ENCODE peak calls at places on chromosomes 13 and 19, in nine cellular contexts. One of them, this sample, is unnamed.

GRCh38 chr13:32905063-32905863 is 111.0 kb upstream of the KL start:
- DNase-seq in heart left ventricle: no peak
- DNase-seq in A549: no peak
- DNase-seq in breast epithelium: no peak
- DNase-seq in endothelial cell of umbilical vein: no peak
- DNase-seq in tibial nerve: no peak
- DNase-seq in Peyer's patch: no peak
- DNase-seq in spleen: no peak
- DNase-seq in uterus: no peak
- DNase-seq in this sample: no peak

GRCh38 chr13:36806102-36806501 is 12.9 kb upstream of the RFXAP start:
- DNase-seq in heart left ventricle: no peak
- DNase-seq in A549: no peak
- DNase-seq in breast epithelium: no peak
- DNase-seq in endothelial cell of umbilical vein: no peak
- DNase-seq in tibial nerve: no peak
- DNase-seq in Peyer's patch: no peak
- DNase-seq in spleen: no peak
- DNase-seq in uterus: no peak
- DNase-seq in this sample: no peak

GRCh38 chr19:799076-799881 is 2.0 kb downstream of the PTBP1 start:
- DNase-seq in heart left ventricle: no peak
- DNase-seq in A549: no peak
- DNase-seq in breast epithelium: no peak
- DNase-seq in endothelial cell of umbilical vein: peak; percentile 33
- DNase-seq in tibial nerve: no peak
- DNase-seq in Peyer's patch: no peak
- DNase-seq in spleen: no peak
- DNase-seq in uterus: no peak
- DNase-seq in this sample: peak; percentile 51

GRCh38 chr13:21898990-21899389 is 228.1 kb downstream of the FGF9 start:
- DNase-seq in heart left ventricle: no peak
- DNase-seq in A549: no peak
- DNase-seq in breast epithelium: no peak
- DNase-seq in endothelial cell of umbilical vein: no peak
- DNase-seq in tibial nerve: no peak
- DNase-seq in Peyer's patch: no peak
- DNase-seq in spleen: no peak
- DNase-seq in uterus: no peak
- DNase-seq in this sample: peak; percentile 24

GRCh38 chr13:98581971-98582702 is 5.2 kb upstream of the STK24 start:
- DNase-seq in heart left ventricle: no peak
- DNase-seq in A549: no peak
- DNase-seq in breast epithelium: no peak
- DNase-seq in endothelial cell of umbilical vein: peak; percentile 39
- DNase-seq in tibial nerve: no peak
- DNase-seq in Peyer's patch: no peak
- DNase-seq in spleen: no peak
- DNase-seq in uterus: no peak
- DNase-seq in this sample: no peak

GRCh38 chr13:114119196-114119595 is 13.2 kb downstream of the RASA3 start:
- DNase-seq in heart left ventricle: peak; percentile 59
- DNase-seq in A549: peak; percentile 37
- DNase-seq in breast epithelium: no peak
- DNase-seq in endothelial cell of umbilical vein: peak; percentile 97
- DNase-seq in tibial nerve: no peak
- DNase-seq in Peyer's patch: no peak
- DNase-seq in spleen: no peak
- DNase-seq in uterus: peak; percentile 45
- DNase-seq in this sample: no peak

GRCh38 chr13:30108913-30109237 is 198.5 kb downstream of the KATNAL1 start:
- DNase-seq in heart left ventricle: no peak
- DNase-seq in A549: no peak
- DNase-seq in breast epithelium: peak; percentile 66
- DNase-seq in endothelial cell of umbilical vein: no peak
- DNase-seq in tibial nerve: no peak
- DNase-seq in Peyer's patch: no peak
- DNase-seq in spleen: no peak
- DNase-seq in uterus: no peak
- DNase-seq in this sample: no peak

GRCh38 chr13:37667631-37668161 is 69.1 kb upstream of the POSTN start:
- DNase-seq in heart left ventricle: no peak
- DNase-seq in A549: no peak
- DNase-seq in breast epithelium: no peak
- DNase-seq in endothelial cell of umbilical vein: no peak
- DNase-seq in tibial nerve: no peak
- DNase-seq in Peyer's patch: no peak
- DNase-seq in spleen: no peak
- DNase-seq in uterus: no peak
- DNase-seq in this sample: no peak

GRCh38 chr13:22893777-22894176 is 287.0 kb upstream of the SGCG start:
- DNase-seq in heart left ventricle: no peak
- DNase-seq in A549: no peak
- DNase-seq in breast epithelium: no peak
- DNase-seq in endothelial cell of umbilical vein: no peak
- DNase-seq in tibial nerve: no peak
- DNase-seq in Peyer's patch: no peak
- DNase-seq in spleen: no peak
- DNase-seq in uterus: no peak
- DNase-seq in this sample: no peak

GRCh38 chr19:38657633-38658222 is 10.3 kb downstream of the ACTN4 start:
- DNase-seq in heart left ventricle: no peak
- DNase-seq in A549: peak; percentile 96
- DNase-seq in breast epithelium: no peak
- DNase-seq in endothelial cell of umbilical vein: peak; percentile 36
- DNase-seq in tibial nerve: no peak
- DNase-seq in Peyer's patch: no peak
- DNase-seq in spleen: no peak
- DNase-seq in uterus: no peak
- DNase-seq in this sample: peak; percentile 51

GRCh38 chr19:42879613-42880012 is at the start of gene PSG1:
- DNase-seq in heart left ventricle: no peak
- DNase-seq in A549: no peak
- DNase-seq in breast epithelium: no peak
- DNase-seq in endothelial cell of umbilical vein: no peak
- DNase-seq in tibial nerve: no peak
- DNase-seq in Peyer's patch: no peak
- DNase-seq in spleen: no peak
- DNase-seq in uterus: no peak
- DNase-seq in this sample: no peak

GRCh38 chr13:20190481-20191310 is 2.0 kb downstream of the GJB2 start:
- DNase-seq in heart left ventricle: no peak
- DNase-seq in A549: no peak
- DNase-seq in breast epithelium: no peak
- DNase-seq in endothelial cell of umbilical vein: no peak
- DNase-seq in tibial nerve: no peak
- DNase-seq in Peyer's patch: no peak
- DNase-seq in spleen: no peak
- DNase-seq in uterus: no peak
- DNase-seq in this sample: no peak

DNA sequence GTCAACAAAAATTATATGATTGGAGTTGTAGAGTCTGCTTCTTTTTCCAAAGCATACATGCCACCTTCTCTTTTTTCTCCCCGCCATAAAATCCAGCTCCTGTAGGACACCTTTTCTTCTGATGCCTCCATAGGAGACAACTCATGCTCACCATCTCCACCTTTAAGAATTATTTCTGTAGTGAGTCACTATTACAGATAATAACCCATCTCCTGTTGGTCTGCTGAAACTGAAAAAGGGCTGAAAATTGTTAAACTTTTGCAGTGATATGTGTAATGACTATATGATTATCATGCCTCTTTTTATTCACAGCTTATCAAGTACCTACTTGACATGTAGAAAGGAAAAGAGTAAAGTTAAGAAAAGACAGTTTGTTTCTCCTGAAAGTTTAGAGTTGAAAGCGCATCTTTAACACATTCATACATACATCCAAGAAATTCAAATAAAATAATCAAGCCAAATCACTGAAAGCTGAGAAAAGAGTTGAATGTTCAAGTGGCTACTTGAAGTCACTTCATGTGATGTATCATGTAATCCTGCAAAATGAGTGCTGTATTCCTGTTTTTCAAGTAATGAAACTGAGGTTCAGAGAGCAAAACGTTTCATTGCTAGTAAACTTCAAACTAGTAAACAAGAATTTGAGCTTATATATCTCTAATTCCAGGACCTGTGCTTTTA is 35.5 kb upstream of the LPAR6 start:
- DNase-seq in heart left ventricle: no peak
- DNase-seq in A549: no peak
- DNase-seq in breast epithelium: no peak
- DNase-seq in endothelial cell of umbilical vein: peak; percentile 70
- DNase-seq in tibial nerve: no peak
- DNase-seq in Peyer's patch: no peak
- DNase-seq in spleen: no peak
- DNase-seq in uterus: no peak
- DNase-seq in this sample: no peak
- H3K4me3 ChIP-seq in heart left ventricle: no peak overlapping the region
- H3K4me3 ChIP-seq in A549: no peak overlapping the region
- H3K4me3 ChIP-seq in breast epithelium: no peak overlapping the region
- H3K4me3 ChIP-seq in endothelial cell of umbilical vein: peak overlapping the region; percentile 23
- H3K4me3 ChIP-seq in tibial nerve: no peak overlapping the region
- H3K4me3 ChIP-seq in Peyer's patch: no peak overlapping the region
- H3K4me3 ChIP-seq in spleen: no peak overlapping the region
- H3K4me3 ChIP-seq in uterus: no peak overlapping the region
- H3K4me3 ChIP-seq in this sample: no peak overlapping the region

GRCh38 chr19:4390862-4391693 is 9.3 kb downstream of the SH3GL1 start:
- DNase-seq in heart left ventricle: no peak
- DNase-seq in A549: no peak
- DNase-seq in breast epithelium: no peak
- DNase-seq in endothelial cell of umbilical vein: peak; percentile 50
- DNase-seq in tibial nerve: no peak
- DNase-seq in Peyer's patch: no peak
- DNase-seq in spleen: no peak
- DNase-seq in uterus: no peak
- DNase-seq in this sample: peak; percentile 56
- TF ChIP-seq POLR2A in heart left ventricle: no peak
- TF ChIP-seq POLR2A in A549: no peak
- TF ChIP-seq POLR2A in breast epithelium: no peak
- TF ChIP-seq POLR2A in endothelial cell of umbilical vein: no peak
- TF ChIP-seq POLR2A in tibial nerve: no peak
- TF ChIP-seq POLR2A in Peyer's patch: no peak
- TF ChIP-seq POLR2A in spleen: no peak
- TF ChIP-seq POLR2A in uterus: no peak
- TF ChIP-seq POLR2A in this sample: no peak

DNA sequence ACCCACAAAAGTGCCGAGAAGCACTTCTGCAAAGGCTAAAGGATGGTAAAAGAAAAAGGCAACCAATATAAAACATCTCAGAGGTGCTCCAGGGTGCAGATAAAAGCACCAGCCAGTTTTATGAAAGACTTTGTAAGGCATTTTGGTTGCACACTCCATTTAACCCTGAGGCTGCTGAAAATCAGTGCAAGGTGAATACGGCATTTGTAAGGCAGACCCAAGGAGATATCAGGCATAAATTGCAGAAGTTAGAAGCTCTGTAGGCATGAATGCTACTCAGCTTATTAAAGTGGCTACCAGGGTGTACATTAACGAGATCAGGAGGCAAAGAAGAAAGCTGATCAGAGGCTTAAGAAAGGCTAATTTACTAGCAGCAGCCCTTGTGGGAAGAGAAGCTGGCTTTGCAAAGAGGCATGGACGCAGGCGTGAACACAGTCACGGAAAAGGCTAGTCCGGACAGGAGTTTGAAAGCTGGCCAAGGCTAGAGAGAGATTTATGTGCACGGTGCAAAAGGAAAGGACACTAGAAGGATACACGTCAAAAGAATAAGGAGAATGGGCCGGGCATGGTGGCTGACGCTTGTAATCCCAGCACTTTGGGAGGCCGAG is 99.6 kb downstream of the ZNF429 start:
- DNase-seq in heart left ventricle: no peak
- DNase-seq in A549: no peak
- DNase-seq in breast epithelium: peak; percentile 30
- DNase-seq in endothelial cell of umbilical vein: peak; percentile 5
- DNase-seq in tibial nerve: no peak
- DNase-seq in Peyer's patch: no peak
- DNase-seq in spleen: no peak
- DNase-seq in uterus: peak; percentile 36
- DNase-seq in this sample: peak; percentile 79
- H3K4me3 ChIP-seq in heart left ventricle: peak overlapping the region; percentile 15
- H3K4me3 ChIP-seq in A549: no peak overlapping the region
- H3K4me3 ChIP-seq in breast epithelium: peak overlapping the region; percentile 67
- H3K4me3 ChIP-seq in endothelial cell of umbilical vein: peak overlapping the region; percentile 11
- H3K4me3 ChIP-seq in tibial nerve: peak overlapping the region; percentile 57
- H3K4me3 ChIP-seq in Peyer's patch: peak overlapping the region; percentile 26
- H3K4me3 ChIP-seq in spleen: peak overlapping the region; percentile 37
- H3K4me3 ChIP-seq in uterus: peak overlapping the region; percentile 44
- H3K4me3 ChIP-seq in this sample: peak overlapping the region; percentile 20

GRCh38 chr19:46404039-46404883 is 9.1 kb downstream of the CCDC8 start:
- DNase-seq in heart left ventricle: peak; percentile 58
- DNase-seq in A549: peak; percentile 93
- DNase-seq in breast epithelium: peak; percentile 54
- DNase-seq in endothelial cell of umbilical vein: no peak
- DNase-seq in tibial nerve: peak; percentile 47
- DNase-seq in Peyer's patch: no peak
- DNase-seq in spleen: peak; percentile 61
- DNase-seq in uterus: peak; percentile 59
- DNase-seq in this sample: peak; percentile 78
- TF ChIP-seq POLR2A in heart left ventricle: no peak
- TF ChIP-seq POLR2A in A549: peak; percentile 78
- TF ChIP-seq POLR2A in breast epithelium: no peak
- TF ChIP-seq POLR2A in endothelial cell of umbilical vein: no peak
- TF ChIP-seq POLR2A in tibial nerve: no peak
- TF ChIP-seq POLR2A in Peyer's patch: no peak
- TF ChIP-seq POLR2A in spleen: no peak
- TF ChIP-seq POLR2A in uterus: no peak
- TF ChIP-seq POLR2A in this sample: no peak

DNA sequence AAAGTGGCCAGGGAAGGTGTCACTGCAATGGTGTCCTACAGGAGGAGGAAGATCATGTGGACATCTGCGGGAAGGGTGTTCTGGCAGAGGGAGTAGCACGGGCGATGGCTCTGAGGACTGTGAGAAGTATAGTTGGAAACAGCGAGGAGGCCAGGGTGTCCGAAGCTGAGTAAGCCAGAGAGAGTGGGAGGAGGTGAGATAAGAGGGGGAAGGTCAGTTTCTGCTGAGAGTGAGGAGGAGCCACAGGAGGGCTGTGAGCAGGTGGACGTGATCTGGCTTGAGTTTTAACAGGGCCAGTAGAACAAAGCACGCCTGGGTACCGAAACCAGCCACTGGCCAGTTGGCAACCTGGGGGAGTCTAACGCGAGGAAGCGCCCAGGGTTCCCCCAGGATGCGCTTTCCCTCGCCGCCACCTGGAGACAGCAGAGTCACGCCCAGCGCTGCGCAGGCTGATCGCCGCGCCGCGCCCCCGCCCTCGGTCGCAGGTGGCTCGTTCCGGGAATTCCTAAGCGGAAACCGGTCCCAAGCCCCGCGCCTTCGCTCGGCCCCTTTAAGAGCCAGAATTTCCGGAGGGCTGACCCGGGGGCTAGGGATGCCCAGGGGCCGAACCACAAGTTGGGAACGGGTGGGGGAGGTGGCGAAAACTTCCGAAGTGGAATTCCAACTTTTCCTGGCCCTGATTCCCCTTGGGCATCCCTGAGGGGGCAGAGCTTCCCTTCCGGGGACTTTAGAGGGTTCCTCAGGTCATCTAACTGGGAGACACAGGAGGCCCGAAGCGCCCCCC is 1.1 kb upstream of the LSR start:
- DNase-seq in heart left ventricle: peak; percentile 47
- DNase-seq in A549: peak; percentile 78
- DNase-seq in breast epithelium: peak; percentile 82
- DNase-seq in endothelial cell of umbilical vein: no peak
- DNase-seq in tibial nerve: no peak
- DNase-seq in Peyer's patch: peak; percentile 72
- DNase-seq in spleen: peak; percentile 87
- DNase-seq in uterus: no peak
- DNase-seq in this sample: peak; percentile 85
- H3K4me3 ChIP-seq in heart left ventricle: peak overlapping the region; percentile 34
- H3K4me3 ChIP-seq in A549: peak overlapping the region; percentile 48
- H3K4me3 ChIP-seq in breast epithelium: peak overlapping the region; percentile 70
- H3K4me3 ChIP-seq in endothelial cell of umbilical vein: no peak overlapping the region
- H3K4me3 ChIP-seq in tibial nerve: peak overlapping the region; percentile 37
- H3K4me3 ChIP-seq in Peyer's patch: peak overlapping the region; percentile 73
- H3K4me3 ChIP-seq in spleen: peak overlapping the region; percentile 57
- H3K4me3 ChIP-seq in uterus: peak overlapping the region; percentile 16
- H3K4me3 ChIP-seq in this sample: no peak overlapping the region

This sample was measured in adrenal gland.